ENCODE peak calls at places on chromosomes 12 and 14, in eight cellular contexts. U is fibroblast of lung, H is tibial nerve, F is breast epithelium, N is sigmoid colon, T is suprapubic skin, B is adrenal gland, I is PC-3. P is an unnamed sample.

GRCh38 chr12:46186088-46186487 is 82.8 kb downstream of the SLC38A1 start:
- DNase-seq in I (no peak), T (no peak), U (no peak), N (no peak), F (no peak), H (no peak), B (no peak), P (no peak)

GRCh38 chr14:52073251-52073650 is 4.4 kb upstream of the NID2 start:
- DNase-seq in T (no peak), N (no peak), F (no peak), H (no peak), I (peak; percentile 43), B (no peak), U (no peak), P (no peak)

GRCh38 chr12:51087818-51088217 is 4.4 kb upstream of the CSRNP2 start:
- DNase-seq in T (no peak), N (no peak), B (no peak), U (no peak), I (no peak), H (no peak), F (no peak), P (no peak)

GRCh38 chr12:11962795-11963347 is 107.9 kb upstream of the BCL2L14 start:
- DNase-seq in T (no peak), N (no peak), I (no peak), H (no peak), U (no peak), F (no peak), B (no peak), P (no peak)

GRCh38 chr12:52254180-52254964 is 20.1 kb upstream of the KRT86 start:
- DNase-seq in N (peak; percentile 26), U (no peak), F (no peak), T (no peak), H (no peak), I (peak; percentile 6), B (no peak), P (no peak)

GRCh38 chr12:131912526-131913274 is 16.4 kb upstream of the PUS1 start:
- DNase-seq in U (peak; percentile 75), T (no peak), I (peak; percentile 86), H (peak; percentile 50), N (peak; percentile 96), B (peak; percentile 99), F (peak; percentile 72), P (peak; percentile 50)

GRCh38 chr14:89401783-89402182 is 15.2 kb downstream of the FOXN3 start:
- DNase-seq in H (no peak), N (no peak), I (no peak), T (no peak), F (no peak), U (no peak), B (no peak), P (no peak)

GRCh38 chr12:4272976-4273650 is 449 bp upstream of the CCND2 start:
- DNase-seq in H (no peak), N (no peak), T (peak; percentile 67), I (no peak), U (no peak), B (peak; percentile 64), F (no peak), P (no peak)

GRCh38 chr14:62689741-62690140 is 355.5 kb downstream of the KCNH5 start:
- DNase-seq in U (no peak), F (no peak), T (no peak), I (peak; percentile 57), H (no peak), N (no peak), B (no peak), P (no peak)

GRCh38 chr12:68623984-68624383 is 13.3 kb downstream of the RAP1B start:
- DNase-seq in I (peak; percentile 32), U (no peak), T (no peak), B (no peak), F (no peak), N (no peak), H (no peak), P (no peak)

GRCh38 chr12:51822956-51823355 is 25.6 kb downstream of the FIGNL2 start:
- DNase-seq in I (no peak), F (no peak), N (no peak), T (no peak), U (no peak), B (no peak), H (no peak), P (no peak)

GRCh38 chr12:2930865-2931264 is 28.3 kb upstream of the TEAD4 start:
- DNase-seq in I (no peak), T (no peak), U (no peak), B (no peak), F (no peak), H (no peak), N (peak; percentile 32), P (no peak)

GRCh38 chr12:2937500-2937899 is 21.7 kb upstream of the TEAD4 start:
- DNase-seq in N (no peak), B (no peak), F (no peak), I (no peak), H (no peak), T (no peak), U (no peak), P (no peak)

GRCh38 chr12:2936301-2936700 is 22.9 kb upstream of the TEAD4 start:
- DNase-seq in N (peak; percentile 63), B (no peak), F (no peak), T (no peak), H (no peak), I (no peak), U (no peak), P (no peak)

GRCh38 chr12:2934371-2934770 is 24.8 kb upstream of the TEAD4 start:
- DNase-seq in N (peak; percentile 29), T (no peak), H (no peak), B (no peak), U (no peak), F (no peak), I (no peak), P (no peak)

GRCh38 chr12:2933586-2933985 is 25.6 kb upstream of the TEAD4 start:
- DNase-seq in B (no peak), U (no peak), H (no peak), T (no peak), F (no peak), I (no peak), N (no peak), P (no peak)
- H3K36me3 ChIP-seq in B (no peaks in the 10 kb centered on the region), U (peaks cover 11% of the 10 kb centered on the region), H (peaks cover 12% of the 10 kb centered on the region), T (peaks cover 80% of the 10 kb centered on the region), F (no peaks in the 10 kb centered on the region), I (peaks cover 18% of the 10 kb centered on the region), N (peaks cover 45% of the 10 kb centered on the region), P (no peaks in the 10 kb centered on the region)

DNA sequence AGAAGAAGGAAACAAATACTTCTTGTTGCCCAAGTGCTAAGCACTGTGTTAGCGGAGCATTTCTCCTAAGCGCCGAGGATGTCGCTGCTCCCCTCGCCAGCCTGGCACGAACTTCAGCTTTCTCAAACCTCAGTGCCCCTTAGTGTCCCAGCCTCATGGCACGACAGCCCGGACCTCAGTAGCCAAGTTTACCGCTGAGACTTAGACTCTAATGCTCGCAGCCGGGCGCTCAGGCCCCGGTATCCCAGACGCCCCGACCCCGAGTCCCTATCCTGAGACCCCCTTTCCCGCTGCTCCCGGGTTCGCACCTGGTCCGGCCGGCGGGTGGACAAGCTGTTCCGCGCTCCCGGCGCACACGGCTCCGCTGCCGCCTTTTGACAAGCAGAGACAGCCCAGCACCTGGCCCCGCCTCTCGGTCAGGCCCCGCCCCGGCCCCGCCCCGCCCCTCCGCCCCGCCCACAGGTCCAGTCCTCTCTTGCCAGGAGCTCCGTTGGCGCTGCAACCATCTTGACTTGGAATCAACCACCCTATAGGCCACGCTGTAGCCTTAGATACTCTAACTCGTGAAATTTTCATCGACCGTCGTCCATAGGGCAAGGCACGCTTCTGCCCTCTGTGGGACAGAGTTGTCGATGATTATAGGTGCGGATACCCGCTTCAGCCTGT is at the start of gene VDR:
- DNase-seq in T (peak; percentile 88), B (peak; percentile 79), F (peak; percentile 85), U (peak; percentile 76), N (peak; percentile 85), I (peak; percentile 75), H (peak; percentile 53), P (peak; percentile 81)
- H3K4me1 ChIP-seq in T (peaks cover 53% of the 10 kb centered on the region), B (peaks cover 43% of the 10 kb centered on the region), F (peaks cover 19% of the 10 kb centered on the region), U (peaks cover 19% of the 10 kb centered on the region), N (peaks cover 28% of the 10 kb centered on the region), I (peaks cover 41% of the 10 kb centered on the region), H (no peaks in the 10 kb centered on the region), P (peaks cover 2% of the 10 kb centered on the region)

DNA sequence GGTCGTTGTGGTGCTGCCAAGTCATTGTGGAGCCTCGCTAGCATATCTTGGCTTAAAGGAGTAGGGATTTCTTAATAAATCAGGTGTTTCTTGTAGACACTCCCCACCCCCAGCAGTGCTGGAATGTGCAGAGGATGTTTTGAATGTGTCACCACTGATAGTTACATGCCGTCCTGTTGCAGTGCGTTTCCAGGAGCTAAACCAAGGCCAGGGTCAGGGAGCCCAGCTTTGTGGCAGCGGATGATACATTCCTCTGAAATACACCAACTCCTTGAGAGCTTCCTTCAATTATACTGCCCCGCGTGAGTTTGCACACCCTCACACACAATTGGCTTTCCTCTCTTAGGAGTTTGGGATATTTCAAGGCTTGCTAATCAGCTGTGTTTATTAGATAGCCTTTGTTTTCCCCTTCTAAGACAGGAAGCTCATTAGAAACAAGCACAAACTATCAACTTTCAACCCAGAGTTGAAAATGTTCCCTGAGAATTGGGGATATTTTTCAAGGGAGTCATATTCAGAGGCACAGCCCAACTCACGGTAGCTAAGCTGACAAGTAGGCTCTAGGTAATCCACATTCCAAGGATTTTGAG is 154.9 kb downstream of the C12orf75 start:
- DNase-seq in B (peak; percentile 72), F (no peak), I (peak; percentile 63), H (no peak), U (peak; percentile 34), N (no peak), T (no peak), P (no peak)
- H3K9me3 ChIP-seq in B (no peaks in the 10 kb centered on the region), F (no peaks in the 10 kb centered on the region), I (no peaks in the 10 kb centered on the region), H (no peaks in the 10 kb centered on the region), U (no peaks in the 10 kb centered on the region), N (no peaks in the 10 kb centered on the region), T (no peaks in the 10 kb centered on the region), P (no peaks in the 10 kb centered on the region)

GRCh38 chr14:73750161-73750901 is 36.1 kb upstream of the PNMA1 start:
- DNase-seq in H (no peak), I (peak; percentile 29), F (no peak), B (no peak), N (no peak), U (no peak), T (no peak), P (peak; percentile 56)

GRCh38 chr14:73752297-73752992 is 38.3 kb upstream of the PNMA1 start:
- DNase-seq in H (no peak), I (peak; percentile 64), B (peak; percentile 88), T (no peak), N (peak; percentile 96), F (peak; percentile 88), U (peak; percentile 82), P (peak; percentile 92)

GRCh38 chr14:73753043-73753886 is 39.1 kb upstream of the PNMA1 start:
- DNase-seq in H (no peak), B (no peak), T (no peak), U (no peak), I (no peak), N (peak; percentile 81), F (no peak), P (no peak)

GRCh38 chr14:73749706-73750105 is 35.5 kb upstream of the PNMA1 start:
- DNase-seq in F (no peak), B (no peak), U (no peak), N (no peak), I (peak; percentile 0), H (no peak), T (no peak), P (no peak)

DNA sequence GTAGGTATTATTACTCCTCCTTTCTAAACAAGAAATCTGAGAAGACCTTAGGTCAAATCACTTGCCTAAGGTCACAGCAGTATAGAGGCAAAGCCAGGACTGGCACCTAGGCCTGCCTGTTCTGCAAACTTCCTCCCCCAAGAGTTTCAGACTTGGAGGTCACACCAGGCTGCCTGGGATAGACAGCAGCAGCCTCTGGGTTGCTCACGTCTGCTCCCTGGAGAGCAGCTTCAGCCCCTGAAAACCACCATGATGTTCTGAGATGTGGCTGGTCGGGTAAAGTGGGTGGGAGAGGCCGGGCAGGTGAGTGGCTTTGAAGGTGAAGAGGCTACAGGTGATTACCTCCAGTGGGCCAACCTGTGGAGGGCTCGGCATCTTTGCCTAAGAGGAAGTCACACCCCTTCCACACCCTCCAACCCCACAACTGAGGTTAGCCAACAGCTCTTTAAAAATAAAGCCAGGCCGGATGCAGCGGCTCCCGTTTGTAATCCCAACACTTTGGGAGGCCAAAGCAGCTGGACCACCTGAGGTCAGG is 37.0 kb upstream of the PNMA1 start:
- DNase-seq in N (peak; percentile 69), I (no peak), T (no peak), F (no peak), H (no peak), U (no peak), B (no peak), P (no peak)
- H3K36me3 ChIP-seq in N (no peaks in the 10 kb centered on the region), I (peaks cover 3% of the 10 kb centered on the region), T (no peaks in the 10 kb centered on the region), F (no peaks in the 10 kb centered on the region), H (no peaks in the 10 kb centered on the region), U (peaks cover 2% of the 10 kb centered on the region), B (no peaks in the 10 kb centered on the region), P (no peaks in the 10 kb centered on the region)